ENCODE peak calls at places on chromosomes 12 and 14, in six cellular contexts. I, R, F, S, E and X are unnamed samples.

GRCh38 chr14:64727551-64728071 is 23.4 kb downstream of the PLEKHG3 start:
- DNase-seq in F (no peak), S (no peak), I (no peak), R (no peak), E (no peak), X (no peak)

GRCh38 chr14:104968153-104968527 is 10.0 kb downstream of the AHNAK2 start:
- DNase-seq in R (no peak), I (peak), E (peak), F (peak), S (no peak), X (no peak)

GRCh38 chr14:64303471-64303917 is 9.3 kb upstream of the ESR2 start:
- DNase-seq in S (no peak), I (peak), F (peak), R (peak), E (no peak), X (peak)

GRCh38 chr12:131616316-131617098 is 94.4 kb upstream of the SFSWAP start:
- DNase-seq in R (no peak), I (no peak), S (no peak), F (no peak), E (no peak), X (no peak)

GRCh38 chr12:13947237-13947945 is 34.0 kb downstream of the GRIN2B start:
- DNase-seq in R (no peak), S (no peak), E (no peak), F (no peak), I (no peak), X (no peak)

GRCh38 chr12:62843714-62844113 is 91.2 kb downstream of the PPM1H start:
- DNase-seq in S (no peak), F (no peak), R (no peak), I (no peak), E (no peak), X (no peak)

GRCh38 chr12:131803995-131804521 is 24.1 kb upstream of the MMP17 start:
- DNase-seq in F (no peak), E (no peak), R (peak), I (no peak), S (peak), X (no peak)

GRCh38 chr14:73133795-73134194 is 2.5 kb upstream of the PSEN1 start:
- DNase-seq in R (no peak), E (no peak), I (no peak), F (no peak), S (no peak), X (no peak)

GRCh38 chr12:42679402-42679801 is 89.9 kb upstream of the PRICKLE1 start:
- DNase-seq in R (no peak), S (peak), I (no peak), E (no peak), F (no peak), X (no peak)

GRCh38 chr14:51298895-51299294 is 58.8 kb downstream of the TMX1 start:
- DNase-seq in S (no peak), E (no peak), I (no peak), F (no peak), R (no peak), X (no peak)

GRCh38 chr14:52695481-52696091 is at the start of gene ERO1A:
- DNase-seq in F (peak), R (peak), E (peak), I (peak), S (peak), X (peak)

GRCh38 chr12:46459881-46460545 is 87.4 kb upstream of the SLC38A2 start:
- DNase-seq in I (no peak), R (no peak), S (no peak), F (no peak), E (peak), X (no peak)

GRCh38 chr14:39034481-39035296 is 68.3 kb downstream of the SEC23A start:
- DNase-seq in E (peak), R (no peak), I (no peak), F (peak), S (no peak), X (no peak)

GRCh38 chr12:10082057-10082874 is 16.5 kb downstream of the CLEC1A start:
- DNase-seq in I (no peak), R (no peak), F (no peak), S (no peak), E (no peak), X (no peak)

GRCh38 chr12:129193263-129193871 is 340.1 kb downstream of the GLT1D1 start:
- DNase-seq in R (no peak), E (peak), S (no peak), F (peak), I (peak), X (no peak)

GRCh38 chr12:104462931-104463339 is 6.2 kb downstream of the CHST11 start:
- DNase-seq in S (no peak), I (no peak), F (no peak), R (no peak), E (peak), X (no peak)

GRCh38 chr12:87413784-87414183 is 615.4 kb downstream of the C12orf50 start:
- DNase-seq in E (no peak), F (no peak), I (no peak), R (no peak), S (no peak), X (no peak)

GRCh38 chr14:56870336-56870735 is 60.1 kb upstream of the OTX2 start:
- DNase-seq in E (no peak), R (no peak), I (no peak), F (no peak), S (no peak), X (no peak)